ENCODE peak calls at places on chromosomes 11 and 22, in four cellular contexts. O, P, A and Q are unnamed samples.

GRCh38 chr11:24264868-24265267 is 232.0 kb upstream of the LUZP2 start:
- DNase-seq in P (no peak), A (no peak), O (no peak), Q (no peak)

GRCh38 chr11:13207665-13208594 is 69.7 kb upstream of the BMAL1 start:
- DNase-seq in P (peak; percentile 94), A (peak; percentile 78), O (peak; percentile 93), Q (no peak)

GRCh38 chr11:65660038-65660437 is 2.7 kb downstream of the RELA start:
- DNase-seq in P (no peak), A (no peak), O (no peak), Q (no peak)

GRCh38 chr11:66465371-66466224 is 1.1 kb upstream of the PELI3 start:
- DNase-seq in O (no peak), P (no peak), A (no peak), Q (no peak)

GRCh38 chr11:79413258-79413657 is 27.6 kb downstream of the TENM4 start:
- DNase-seq in A (peak; percentile 65), O (peak; percentile 96), P (peak; percentile 87), Q (no peak)

GRCh38 chr11:131386408-131386807 is 16.0 kb downstream of the NTM start:
- DNase-seq in P (no peak), A (no peak), O (no peak), Q (no peak)

GRCh38 chr11:46755962-46756361 is 36.9 kb downstream of the F2 start:
- DNase-seq in O (no peak), A (no peak), P (no peak), Q (no peak)

GRCh38 chr11:126345759-126346585 is 9.5 kb upstream of the ST3GAL4 start:
- DNase-seq in P (peak; percentile 89), A (peak; percentile 67), O (peak; percentile 86), Q (no peak)

GRCh38 chr11:1992111-1992510 is 5.5 kb downstream of the H19 start:
- DNase-seq in O (no peak), P (no peak), A (no peak), Q (no peak)

GRCh38 chr11:84558085-84558905 is 1068.8 kb downstream of the DLG2 start:
- DNase-seq in P (peak; percentile 65), O (peak; percentile 76), A (peak; percentile 68), Q (no peak)

GRCh38 chr11:67261942-67262681 is 4.2 kb upstream of the GRK2 start:
- DNase-seq in O (no peak), P (no peak), A (no peak), Q (no peak)

GRCh38 chr22:39313258-39314001 is 6.0 kb downstream of the RPL3 start:
- DNase-seq in O (no peak), A (no peak), P (no peak), Q (no peak)

GRCh38 chr11:133928628-133929059 is 28.1 kb downstream of the IGSF9B start:
- DNase-seq in P (peak; percentile 68), O (peak; percentile 14), A (no peak), Q (no peak)

GRCh38 chr11:70233511-70233919 is 30.4 kb downstream of the FADD start:
- DNase-seq in O (peak; percentile 91), A (no peak), P (peak; percentile 53), Q (no peak)

GRCh38 chr11:122367809-122368231 is 251.8 kb upstream of the BLID start:
- DNase-seq in A (peak; percentile 52), P (peak; percentile 85), O (peak; percentile 84), Q (no peak)

GRCh38 chr11:116459233-116459632 is 313.6 kb downstream of the BUD13 start:
- DNase-seq in P (no peak), A (no peak), O (no peak), Q (no peak)

GRCh38 chr11:62614275-62614674 is 1.2 kb downstream of the ROM1 start:
- DNase-seq in O (peak; percentile 63), P (no peak), A (no peak), Q (no peak)

GRCh38 chr11:65479184-65480145 is 19.4 kb upstream of the MALAT1 start:
- DNase-seq in P (peak; percentile 95), A (peak; percentile 42), O (peak; percentile 98), Q (no peak)

GRCh38 chr11:27116684-27117083 is 76.1 kb downstream of the BBOX1 start:
- DNase-seq in A (peak; percentile 74), P (peak; percentile 60), O (peak; percentile 50), Q (no peak)

GRCh38 chr11:133639408-133639807 is 107.1 kb upstream of the OPCML start:
- DNase-seq in P (no peak), O (no peak), A (no peak), Q (no peak)

GRCh38 chr11:96237759-96238158 is 105.2 kb downstream of the MAML2 start:
- DNase-seq in O (no peak), A (no peak), P (no peak), Q (no peak)

GRCh38 chr11:33116535-33116934 is 44.7 kb downstream of the CSTF3 start:
- DNase-seq in P (no peak), A (no peak), O (peak; percentile 1), Q (no peak)

GRCh38 chr22:29299136-29299900 is 7.1 kb upstream of the GAS2L1 start:
- DNase-seq in A (no peak), P (no peak), O (no peak), Q (no peak)

GRCh38 chr11:30741039-30741550 is 154.9 kb upstream of the MPPED2 start:
- DNase-seq in O (peak; percentile 11), A (peak; percentile 46), P (peak; percentile 43), Q (no peak)

GRCh38 chr11:62875698-62876483 is 4.8 kb upstream of the SLC3A2 start:
- DNase-seq in A (no peak), O (no peak), P (peak; percentile 29), Q (no peak)

GRCh38 chr11:84496122-84496521 is 1131.0 kb downstream of the DLG2 start:
- DNase-seq in A (no peak), O (no peak), P (no peak), Q (no peak)

GRCh38 chr11:28727254-28727653 is 619.1 kb downstream of the METTL15 start:
- DNase-seq in O (peak; percentile 62), A (no peak), P (no peak), Q (no peak)

GRCh38 chr11:25899761-25900160 is 432.2 kb upstream of the ANO3 start:
- DNase-seq in P (no peak), A (no peak), O (no peak), Q (no peak)

GRCh38 chr22:49035818-49036457 is 791.7 kb downstream of the BRD1 start:
- DNase-seq in O (no peak), P (no peak), A (no peak), Q (no peak)

GRCh38 chr22:45223304-45224117 is 17.2 kb downstream of the KIAA0930 start:
- DNase-seq in P (no peak), A (no peak), O (no peak), Q (no peak)